ENCODE peak calls at places on chromosome 15, in seven cellular contexts. T, W, M, F, A, N and G are unnamed samples.

GRCh38 chr15:58506064-58506490 is 74.3 kb downstream of the LIPC start:
- DNase-seq in T (no peak), W (no peak), M (no peak), F (no peak), A (no peak), N (no peak), G (no peak)

GRCh38 chr15:99970891-99971330 is 237.7 kb upstream of the LYSMD4 start:
- DNase-seq in T (no peak), W (no peak), M (peak), F (no peak), A (no peak), N (no peak), G (no peak)

GRCh38 chr15:77504310-77504709 is 83.6 kb downstream of the HMG20A start:
- DNase-seq in T (peak), W (no peak), M (no peak), F (no peak), A (no peak), N (no peak), G (no peak)

GRCh38 chr15:55846108-55846707 is 103.3 kb upstream of the PRTG start:
- DNase-seq in T (peak), W (peak), M (no peak), F (no peak), A (peak), N (peak), G (peak)

GRCh38 chr15:40325188-40325587 is 1.7 kb downstream of the INAFM2 start:
- DNase-seq in T (no peak), W (peak), M (no peak), F (no peak), A (no peak), N (no peak), G (no peak)

GRCh38 chr15:37106490-37107001 is 6.2 kb upstream of the MEIS2 start:
- DNase-seq in T (peak), W (no peak), M (peak), F (no peak), A (no peak), N (no peak), G (no peak)

GRCh38 chr15:45129651-45130129 is at the start of the genes DUOX1 and DUOXA1:
- DNase-seq in T (peak), W (no peak), M (peak), F (no peak), A (no peak), N (no peak), G (no peak)

GRCh38 chr15:47437492-47437891 is 279.8 kb upstream of the SEMA6D start:
- DNase-seq in T (no peak), W (no peak), M (no peak), F (no peak), A (no peak), N (no peak), G (no peak)

GRCh38 chr15:57591822-57592367 is at the start of gene MYZAP:
- DNase-seq in T (peak), W (no peak), M (peak), F (no peak), A (peak), N (no peak), G (no peak)

GRCh38 chr15:56356616-56357015 is 8.6 kb upstream of the TEX9 start:
- DNase-seq in T (no peak), W (no peak), M (no peak), F (no peak), A (no peak), N (no peak), G (no peak)

GRCh38 chr15:32877620-32878019 is 159.8 kb downstream of the GREM1 start:
- DNase-seq in T (no peak), W (peak), M (no peak), F (no peak), A (no peak), N (no peak), G (no peak)

GRCh38 chr15:88649286-88649733 is 10.5 kb downstream of the ISG20 start:
- DNase-seq in T (peak), W (peak), M (no peak), F (peak), A (peak), N (no peak), G (peak)

GRCh38 chr15:90513448-90513847 is 16.3 kb upstream of the CRTC3 start:
- DNase-seq in T (no peak), W (no peak), M (no peak), F (no peak), A (no peak), N (no peak), G (no peak)